ENCODE peak calls at places on chromosomes 2 and 18, in ten cellular contexts. One of them, this sample, is unnamed.

GRCh38 chr2:180983468-180984388 is 3.3 kb downstream of the UBE2E3 start:
- DNase-seq in NAMALWA: peak
- DNase-seq in stimulated activated naive CD8-positive, alpha-beta T cell treated with anti-CD3 and anti-CD28 coated beads, Interleukin-15, Interleukin-2, amounts not matched to agents 100 U/mL and 50 U/mL, for 24 hours: peak
- DNase-seq in body of pancreas: peak
- DNase-seq in psoas muscle: no peak
- DNase-seq in brain pericyte: no peak
- DNase-seq in T follicular helper cell: no peak
- DNase-seq in HFFc6: peak
- DNase-seq in fibroblast of mammary gland: peak
- DNase-seq in GOT3: no peak
- DNase-seq in this sample: peak

GRCh38 chr2:96470636-96471035 is 34.5 kb downstream of the NEURL3 start:
- DNase-seq in NAMALWA: no peak
- DNase-seq in stimulated activated naive CD8-positive, alpha-beta T cell treated with anti-CD3 and anti-CD28 coated beads, Interleukin-15, Interleukin-2, amounts not matched to agents 100 U/mL and 50 U/mL, for 24 hours: peak
- DNase-seq in body of pancreas: peak
- DNase-seq in psoas muscle: peak
- DNase-seq in brain pericyte: no peak
- DNase-seq in T follicular helper cell: peak
- DNase-seq in HFFc6: no peak
- DNase-seq in fibroblast of mammary gland: peak
- DNase-seq in GOT3: no peak
- DNase-seq in this sample: no peak

GRCh38 chr2:50952596-50952995 is 79.3 kb downstream of the NRXN1 start:
- DNase-seq in NAMALWA: no peak
- DNase-seq in stimulated activated naive CD8-positive, alpha-beta T cell treated with anti-CD3 and anti-CD28 coated beads, Interleukin-15, Interleukin-2, amounts not matched to agents 100 U/mL and 50 U/mL, for 24 hours: no peak
- DNase-seq in body of pancreas: no peak
- DNase-seq in psoas muscle: no peak
- DNase-seq in brain pericyte: no peak
- DNase-seq in T follicular helper cell: no peak
- DNase-seq in HFFc6: no peak
- DNase-seq in fibroblast of mammary gland: peak
- DNase-seq in GOT3: no peak
- DNase-seq in this sample: no peak

GRCh38 chr18:76459687-76460350 is 35.2 kb downstream of the ZNF516 start:
- DNase-seq in NAMALWA: no peak
- DNase-seq in stimulated activated naive CD8-positive, alpha-beta T cell treated with anti-CD3 and anti-CD28 coated beads, Interleukin-15, Interleukin-2, amounts not matched to agents 100 U/mL and 50 U/mL, for 24 hours: no peak
- DNase-seq in body of pancreas: peak
- DNase-seq in psoas muscle: peak
- DNase-seq in brain pericyte: no peak
- DNase-seq in T follicular helper cell: no peak
- DNase-seq in HFFc6: peak
- DNase-seq in fibroblast of mammary gland: peak
- DNase-seq in GOT3: peak
- DNase-seq in this sample: no peak

GRCh38 chr2:178994264-178994663 is 55.7 kb downstream of the CCDC141 start:
- DNase-seq in NAMALWA: no peak
- DNase-seq in stimulated activated naive CD8-positive, alpha-beta T cell treated with anti-CD3 and anti-CD28 coated beads, Interleukin-15, Interleukin-2, amounts not matched to agents 100 U/mL and 50 U/mL, for 24 hours: no peak
- DNase-seq in body of pancreas: no peak
- DNase-seq in psoas muscle: no peak
- DNase-seq in brain pericyte: no peak
- DNase-seq in T follicular helper cell: no peak
- DNase-seq in HFFc6: no peak
- DNase-seq in fibroblast of mammary gland: no peak
- DNase-seq in GOT3: no peak
- DNase-seq in this sample: no peak

GRCh38 chr2:236910966-236911495 is 174.7 kb upstream of the COPS8 start:
- DNase-seq in NAMALWA: no peak
- DNase-seq in stimulated activated naive CD8-positive, alpha-beta T cell treated with anti-CD3 and anti-CD28 coated beads, Interleukin-15, Interleukin-2, amounts not matched to agents 100 U/mL and 50 U/mL, for 24 hours: no peak
- DNase-seq in body of pancreas: no peak
- DNase-seq in psoas muscle: no peak
- DNase-seq in brain pericyte: no peak
- DNase-seq in T follicular helper cell: no peak
- DNase-seq in HFFc6: no peak
- DNase-seq in fibroblast of mammary gland: no peak
- DNase-seq in GOT3: no peak
- DNase-seq in this sample: no peak

GRCh38 chr2:98172150-98172765 is 85.3 kb downstream of the VWA3B start:
- DNase-seq in NAMALWA: no peak
- DNase-seq in stimulated activated naive CD8-positive, alpha-beta T cell treated with anti-CD3 and anti-CD28 coated beads, Interleukin-15, Interleukin-2, amounts not matched to agents 100 U/mL and 50 U/mL, for 24 hours: no peak
- DNase-seq in body of pancreas: no peak
- DNase-seq in psoas muscle: peak
- DNase-seq in brain pericyte: no peak
- DNase-seq in T follicular helper cell: no peak
- DNase-seq in HFFc6: no peak
- DNase-seq in fibroblast of mammary gland: no peak
- DNase-seq in GOT3: no peak
- DNase-seq in this sample: no peak

GRCh38 chr2:41136966-41137494 is 685.1 kb upstream of the SLC8A1 start:
- DNase-seq in NAMALWA: no peak
- DNase-seq in stimulated activated naive CD8-positive, alpha-beta T cell treated with anti-CD3 and anti-CD28 coated beads, Interleukin-15, Interleukin-2, amounts not matched to agents 100 U/mL and 50 U/mL, for 24 hours: no peak
- DNase-seq in body of pancreas: no peak
- DNase-seq in psoas muscle: no peak
- DNase-seq in brain pericyte: no peak
- DNase-seq in T follicular helper cell: no peak
- DNase-seq in HFFc6: no peak
- DNase-seq in fibroblast of mammary gland: peak
- DNase-seq in GOT3: no peak
- DNase-seq in this sample: no peak

GRCh38 chr2:99469394-99469793 is 20.4 kb downstream of the REV1 start:
- DNase-seq in NAMALWA: no peak
- DNase-seq in stimulated activated naive CD8-positive, alpha-beta T cell treated with anti-CD3 and anti-CD28 coated beads, Interleukin-15, Interleukin-2, amounts not matched to agents 100 U/mL and 50 U/mL, for 24 hours: no peak
- DNase-seq in body of pancreas: no peak
- DNase-seq in psoas muscle: no peak
- DNase-seq in brain pericyte: no peak
- DNase-seq in T follicular helper cell: no peak
- DNase-seq in HFFc6: no peak
- DNase-seq in fibroblast of mammary gland: no peak
- DNase-seq in GOT3: no peak
- DNase-seq in this sample: no peak

GRCh38 chr2:232229917-232230310 is 148.6 kb upstream of the ALPP start:
- DNase-seq in NAMALWA: no peak
- DNase-seq in stimulated activated naive CD8-positive, alpha-beta T cell treated with anti-CD3 and anti-CD28 coated beads, Interleukin-15, Interleukin-2, amounts not matched to agents 100 U/mL and 50 U/mL, for 24 hours: no peak
- DNase-seq in body of pancreas: no peak
- DNase-seq in psoas muscle: no peak
- DNase-seq in brain pericyte: no peak
- DNase-seq in T follicular helper cell: no peak
- DNase-seq in HFFc6: no peak
- DNase-seq in fibroblast of mammary gland: peak
- DNase-seq in GOT3: no peak
- DNase-seq in this sample: no peak

GRCh38 chr2:47631306-47631705 is 151.6 kb upstream of the MSH6 start:
- DNase-seq in NAMALWA: no peak
- DNase-seq in stimulated activated naive CD8-positive, alpha-beta T cell treated with anti-CD3 and anti-CD28 coated beads, Interleukin-15, Interleukin-2, amounts not matched to agents 100 U/mL and 50 U/mL, for 24 hours: no peak
- DNase-seq in body of pancreas: no peak
- DNase-seq in psoas muscle: no peak
- DNase-seq in brain pericyte: no peak
- DNase-seq in T follicular helper cell: no peak
- DNase-seq in HFFc6: no peak
- DNase-seq in fibroblast of mammary gland: no peak
- DNase-seq in GOT3: no peak
- DNase-seq in this sample: no peak

GRCh38 chr2:33291278-33292013 is 185.0 kb upstream of the RASGRP3 start:
- DNase-seq in NAMALWA: no peak
- DNase-seq in stimulated activated naive CD8-positive, alpha-beta T cell treated with anti-CD3 and anti-CD28 coated beads, Interleukin-15, Interleukin-2, amounts not matched to agents 100 U/mL and 50 U/mL, for 24 hours: no peak
- DNase-seq in body of pancreas: peak
- DNase-seq in psoas muscle: no peak
- DNase-seq in brain pericyte: peak
- DNase-seq in T follicular helper cell: no peak
- DNase-seq in HFFc6: peak
- DNase-seq in fibroblast of mammary gland: peak
- DNase-seq in GOT3: no peak
- DNase-seq in this sample: no peak

GRCh38 chr18:54958711-54959625 is at the start of gene CCDC68:
- DNase-seq in NAMALWA: no peak
- DNase-seq in stimulated activated naive CD8-positive, alpha-beta T cell treated with anti-CD3 and anti-CD28 coated beads, Interleukin-15, Interleukin-2, amounts not matched to agents 100 U/mL and 50 U/mL, for 24 hours: no peak
- DNase-seq in body of pancreas: peak
- DNase-seq in psoas muscle: peak
- DNase-seq in brain pericyte: no peak
- DNase-seq in T follicular helper cell: no peak
- DNase-seq in HFFc6: no peak
- DNase-seq in fibroblast of mammary gland: no peak
- DNase-seq in GOT3: no peak
- DNase-seq in this sample: no peak

GRCh38 chr18:23862071-23862470 is 152.5 kb upstream of the TTC39C start:
- DNase-seq in NAMALWA: no peak
- DNase-seq in stimulated activated naive CD8-positive, alpha-beta T cell treated with anti-CD3 and anti-CD28 coated beads, Interleukin-15, Interleukin-2, amounts not matched to agents 100 U/mL and 50 U/mL, for 24 hours: no peak
- DNase-seq in body of pancreas: no peak
- DNase-seq in psoas muscle: no peak
- DNase-seq in brain pericyte: peak
- DNase-seq in T follicular helper cell: no peak
- DNase-seq in HFFc6: peak
- DNase-seq in fibroblast of mammary gland: peak
- DNase-seq in GOT3: no peak
- DNase-seq in this sample: peak

GRCh38 chr2:205660521-205661124 is 21.7 kb upstream of the NRP2 start:
- DNase-seq in NAMALWA: no peak
- DNase-seq in stimulated activated naive CD8-positive, alpha-beta T cell treated with anti-CD3 and anti-CD28 coated beads, Interleukin-15, Interleukin-2, amounts not matched to agents 100 U/mL and 50 U/mL, for 24 hours: peak
- DNase-seq in body of pancreas: peak
- DNase-seq in psoas muscle: no peak
- DNase-seq in brain pericyte: no peak
- DNase-seq in T follicular helper cell: no peak
- DNase-seq in HFFc6: peak
- DNase-seq in fibroblast of mammary gland: peak
- DNase-seq in GOT3: no peak
- DNase-seq in this sample: no peak

GRCh38 chr2:169877406-169877805 is 50.2 kb downstream of the UBR3 start:
- DNase-seq in NAMALWA: peak
- DNase-seq in stimulated activated naive CD8-positive, alpha-beta T cell treated with anti-CD3 and anti-CD28 coated beads, Interleukin-15, Interleukin-2, amounts not matched to agents 100 U/mL and 50 U/mL, for 24 hours: no peak
- DNase-seq in body of pancreas: no peak
- DNase-seq in psoas muscle: no peak
- DNase-seq in brain pericyte: no peak
- DNase-seq in T follicular helper cell: no peak
- DNase-seq in HFFc6: no peak
- DNase-seq in fibroblast of mammary gland: peak
- DNase-seq in GOT3: no peak
- DNase-seq in this sample: peak

GRCh38 chr2:137947714-137948336 is 16.4 kb upstream of the HNMT start:
- DNase-seq in NAMALWA: peak
- DNase-seq in stimulated activated naive CD8-positive, alpha-beta T cell treated with anti-CD3 and anti-CD28 coated beads, Interleukin-15, Interleukin-2, amounts not matched to agents 100 U/mL and 50 U/mL, for 24 hours: peak
- DNase-seq in body of pancreas: peak
- DNase-seq in psoas muscle: peak
- DNase-seq in brain pericyte: peak
- DNase-seq in T follicular helper cell: peak
- DNase-seq in HFFc6: peak
- DNase-seq in fibroblast of mammary gland: peak
- DNase-seq in GOT3: no peak
- DNase-seq in this sample: peak

GRCh38 chr2:174011796-174012195 is 46.6 kb upstream of the SP3 start:
- DNase-seq in NAMALWA: no peak
- DNase-seq in stimulated activated naive CD8-positive, alpha-beta T cell treated with anti-CD3 and anti-CD28 coated beads, Interleukin-15, Interleukin-2, amounts not matched to agents 100 U/mL and 50 U/mL, for 24 hours: no peak
- DNase-seq in body of pancreas: no peak
- DNase-seq in psoas muscle: no peak
- DNase-seq in brain pericyte: no peak
- DNase-seq in T follicular helper cell: no peak
- DNase-seq in HFFc6: no peak
- DNase-seq in fibroblast of mammary gland: no peak
- DNase-seq in GOT3: no peak
- DNase-seq in this sample: no peak

GRCh38 chr2:144320491-144320890 is 199.4 kb downstream of the ZEB2 start:
- DNase-seq in NAMALWA: no peak
- DNase-seq in stimulated activated naive CD8-positive, alpha-beta T cell treated with anti-CD3 and anti-CD28 coated beads, Interleukin-15, Interleukin-2, amounts not matched to agents 100 U/mL and 50 U/mL, for 24 hours: peak
- DNase-seq in body of pancreas: peak
- DNase-seq in psoas muscle: no peak
- DNase-seq in brain pericyte: no peak
- DNase-seq in T follicular helper cell: peak
- DNase-seq in HFFc6: peak
- DNase-seq in fibroblast of mammary gland: peak
- DNase-seq in GOT3: no peak
- DNase-seq in this sample: peak

GRCh38 chr2:138846216-138846821 is 66.1 kb upstream of the NXPH2 start:
- DNase-seq in NAMALWA: peak
- DNase-seq in stimulated activated naive CD8-positive, alpha-beta T cell treated with anti-CD3 and anti-CD28 coated beads, Interleukin-15, Interleukin-2, amounts not matched to agents 100 U/mL and 50 U/mL, for 24 hours: no peak
- DNase-seq in body of pancreas: no peak
- DNase-seq in psoas muscle: no peak
- DNase-seq in brain pericyte: no peak
- DNase-seq in T follicular helper cell: no peak
- DNase-seq in HFFc6: no peak
- DNase-seq in fibroblast of mammary gland: peak
- DNase-seq in GOT3: no peak
- DNase-seq in this sample: peak

GRCh38 chr18:35236964-35237363 is 3.9 kb upstream of the ZNF397 start:
- DNase-seq in NAMALWA: no peak
- DNase-seq in stimulated activated naive CD8-positive, alpha-beta T cell treated with anti-CD3 and anti-CD28 coated beads, Interleukin-15, Interleukin-2, amounts not matched to agents 100 U/mL and 50 U/mL, for 24 hours: no peak
- DNase-seq in body of pancreas: no peak
- DNase-seq in psoas muscle: no peak
- DNase-seq in brain pericyte: no peak
- DNase-seq in T follicular helper cell: no peak
- DNase-seq in HFFc6: no peak
- DNase-seq in fibroblast of mammary gland: no peak
- DNase-seq in GOT3: no peak
- DNase-seq in this sample: no peak

GRCh38 chr2:121486191-121486590 is 44.5 kb upstream of the RNU4ATAC start:
- DNase-seq in NAMALWA: no peak
- DNase-seq in stimulated activated naive CD8-positive, alpha-beta T cell treated with anti-CD3 and anti-CD28 coated beads, Interleukin-15, Interleukin-2, amounts not matched to agents 100 U/mL and 50 U/mL, for 24 hours: no peak
- DNase-seq in body of pancreas: no peak
- DNase-seq in psoas muscle: no peak
- DNase-seq in brain pericyte: no peak
- DNase-seq in T follicular helper cell: no peak
- DNase-seq in HFFc6: no peak
- DNase-seq in fibroblast of mammary gland: no peak
- DNase-seq in GOT3: no peak
- DNase-seq in this sample: no peak

GRCh38 chr2:20448246-20449046 is 1.6 kb downstream of the RHOB start:
- DNase-seq in NAMALWA: no peak
- DNase-seq in stimulated activated naive CD8-positive, alpha-beta T cell treated with anti-CD3 and anti-CD28 coated beads, Interleukin-15, Interleukin-2, amounts not matched to agents 100 U/mL and 50 U/mL, for 24 hours: no peak
- DNase-seq in body of pancreas: no peak
- DNase-seq in psoas muscle: peak
- DNase-seq in brain pericyte: no peak
- DNase-seq in T follicular helper cell: no peak
- DNase-seq in HFFc6: no peak
- DNase-seq in fibroblast of mammary gland: peak
- DNase-seq in GOT3: no peak
- DNase-seq in this sample: no peak

GRCh38 chr18:48862678-48863270 is 88.0 kb downstream of the SMAD7 start:
- DNase-seq in NAMALWA: no peak
- DNase-seq in stimulated activated naive CD8-positive, alpha-beta T cell treated with anti-CD3 and anti-CD28 coated beads, Interleukin-15, Interleukin-2, amounts not matched to agents 100 U/mL and 50 U/mL, for 24 hours: no peak
- DNase-seq in body of pancreas: no peak
- DNase-seq in psoas muscle: peak
- DNase-seq in brain pericyte: no peak
- DNase-seq in T follicular helper cell: no peak
- DNase-seq in HFFc6: no peak
- DNase-seq in fibroblast of mammary gland: no peak
- DNase-seq in GOT3: no peak
- DNase-seq in this sample: no peak

GRCh38 chr18:73793386-73793785 is 354.2 kb downstream of the FBXO15 start:
- DNase-seq in NAMALWA: no peak
- DNase-seq in stimulated activated naive CD8-positive, alpha-beta T cell treated with anti-CD3 and anti-CD28 coated beads, Interleukin-15, Interleukin-2, amounts not matched to agents 100 U/mL and 50 U/mL, for 24 hours: no peak
- DNase-seq in body of pancreas: no peak
- DNase-seq in psoas muscle: no peak
- DNase-seq in brain pericyte: no peak
- DNase-seq in T follicular helper cell: no peak
- DNase-seq in HFFc6: peak
- DNase-seq in fibroblast of mammary gland: peak
- DNase-seq in GOT3: no peak
- DNase-seq in this sample: no peak

GRCh38 chr18:33317640-33318039 is 122.9 kb downstream of the CCDC178 start:
- DNase-seq in NAMALWA: no peak
- DNase-seq in stimulated activated naive CD8-positive, alpha-beta T cell treated with anti-CD3 and anti-CD28 coated beads, Interleukin-15, Interleukin-2, amounts not matched to agents 100 U/mL and 50 U/mL, for 24 hours: no peak
- DNase-seq in body of pancreas: no peak
- DNase-seq in psoas muscle: no peak
- DNase-seq in brain pericyte: no peak
- DNase-seq in T follicular helper cell: no peak
- DNase-seq in HFFc6: no peak
- DNase-seq in fibroblast of mammary gland: no peak
- DNase-seq in GOT3: no peak
- DNase-seq in this sample: no peak

GRCh38 chr18:42548493-42548892 is 567.0 kb downstream of the RIT2 start:
- DNase-seq in NAMALWA: no peak
- DNase-seq in stimulated activated naive CD8-positive, alpha-beta T cell treated with anti-CD3 and anti-CD28 coated beads, Interleukin-15, Interleukin-2, amounts not matched to agents 100 U/mL and 50 U/mL, for 24 hours: no peak
- DNase-seq in body of pancreas: no peak
- DNase-seq in psoas muscle: no peak
- DNase-seq in brain pericyte: no peak
- DNase-seq in T follicular helper cell: no peak
- DNase-seq in HFFc6: no peak
- DNase-seq in fibroblast of mammary gland: no peak
- DNase-seq in GOT3: no peak
- DNase-seq in this sample: no peak

GRCh38 chr2:172137943-172138342 is 35.2 kb upstream of the DLX2 start:
- DNase-seq in NAMALWA: no peak
- DNase-seq in stimulated activated naive CD8-positive, alpha-beta T cell treated with anti-CD3 and anti-CD28 coated beads, Interleukin-15, Interleukin-2, amounts not matched to agents 100 U/mL and 50 U/mL, for 24 hours: no peak
- DNase-seq in body of pancreas: no peak
- DNase-seq in psoas muscle: no peak
- DNase-seq in brain pericyte: no peak
- DNase-seq in T follicular helper cell: no peak
- DNase-seq in HFFc6: no peak
- DNase-seq in fibroblast of mammary gland: no peak
- DNase-seq in GOT3: no peak
- DNase-seq in this sample: no peak